ENCODE peak calls at places on chromosome 7, in eight cellular contexts. A is SK-N-SH, S is GM13977, T is GM12865, I is esophagus muscularis mucosa, Q is left ventricle myocardium inferior, F is brain microvascular endothelial cell, P is suprapubic skin. X is an unnamed sample.

GRCh38 chr7:22566176-22566575 is 66.2 kb upstream of the STEAP1B start:
- DNase-seq in A (no peak), S (no peak), T (no peak), I (no peak), Q (no peak), F (no peak), P (no peak), X (no peak)

GRCh38 chr7:20839987-20840386 is 53.3 kb upstream of the SP8 start:
- DNase-seq in A (no peak), S (no peak), T (no peak), I (no peak), Q (no peak), F (no peak), P (no peak), X (no peak)

GRCh38 chr7:33937871-33938270 is 32.5 kb downstream of the BMPER start:
- DNase-seq in A (no peak), S (no peak), T (peak), I (no peak), Q (no peak), F (no peak), P (no peak), X (no peak)

GRCh38 chr7:96075510-96076349 is 246.2 kb downstream of the SLC25A13 start:
- DNase-seq in A (peak), S (peak), T (peak), I (no peak), Q (peak), F (peak), P (peak), X (peak)

GRCh38 chr7:149220534-149220933 is 18.9 kb upstream of the ZNF212 start:
- DNase-seq in A (peak), S (no peak), T (no peak), I (no peak), Q (no peak), F (no peak), P (no peak), X (no peak)

GRCh38 chr7:135837675-135838074 is 89.1 kb upstream of the FAM180A start:
- DNase-seq in A (no peak), S (no peak), T (no peak), I (no peak), Q (no peak), F (no peak), P (no peak), X (no peak)

GRCh38 chr7:124155400-124156022 is 122.6 kb upstream of the TMEM229A start:
- DNase-seq in A (peak), S (peak), T (peak), I (no peak), Q (no peak), F (no peak), P (no peak), X (no peak)

GRCh38 chr7:105131890-105132289 is 117.9 kb downstream of the KMT2E start:
- DNase-seq in A (no peak), S (no peak), T (no peak), I (peak), Q (no peak), F (no peak), P (no peak), X (peak)

GRCh38 chr7:155935005-155935557 is 122.8 kb upstream of the SHH start:
- DNase-seq in A (no peak), S (no peak), T (no peak), I (no peak), Q (no peak), F (no peak), P (no peak), X (no peak)

GRCh38 chr7:32025381-32026075 is 44.7 kb downstream of the PDE1C start:
- DNase-seq in A (no peak), S (no peak), T (no peak), I (no peak), Q (no peak), F (no peak), P (no peak), X (no peak)

GRCh38 chr7:49791089-49791741 is 17.8 kb downstream of the VWC2 start:
- DNase-seq in A (peak), S (peak), T (peak), I (peak), Q (no peak), F (no peak), P (no peak), X (peak)

GRCh38 chr7:73828972-73829371 is 1.8 kb upstream of the CLDN4 start:
- DNase-seq in A (no peak), S (no peak), T (no peak), I (no peak), Q (no peak), F (no peak), P (no peak), X (no peak)

GRCh38 chr7:24685706-24686105 is 71.6 kb downstream of the GSDME start:
- DNase-seq in A (no peak), S (no peak), T (no peak), I (no peak), Q (no peak), F (no peak), P (no peak), X (no peak)

GRCh38 chr7:41933427-41933826 is 230.5 kb upstream of the INHBA start:
- DNase-seq in A (no peak), S (no peak), T (no peak), I (no peak), Q (no peak), F (no peak), P (no peak), X (no peak)

GRCh38 chr7:76397409-76398183 is 11.9 kb downstream of the SSC4D start:
- DNase-seq in A (peak), S (peak), T (peak), I (no peak), Q (peak), F (peak), P (peak), X (peak)

GRCh38 chr7:117871778-117872538 is 1.3 kb downstream of the CTTNBP2 start:
- DNase-seq in A (peak), S (peak), T (no peak), I (no peak), Q (peak), F (peak), P (no peak), X (no peak)

GRCh38 chr7:4210821-4211220 is 471.3 kb upstream of the FOXK1 start:
- DNase-seq in A (no peak), S (no peak), T (no peak), I (no peak), Q (no peak), F (no peak), P (no peak), X (no peak)

GRCh38 chr7:76293407-76293901 is 9.0 kb upstream of the HSPB1 start:
- DNase-seq in A (no peak), S (no peak), T (no peak), I (no peak), Q (no peak), F (no peak), P (no peak), X (no peak)

GRCh38 chr7:106041140-106041717 is 70.9 kb downstream of the SYPL1 start:
- DNase-seq in A (peak), S (peak), T (peak), I (no peak), Q (no peak), F (peak), P (no peak), X (peak)

GRCh38 chr7:148336411-148336810 is 254.2 kb upstream of the C7orf33 start:
- DNase-seq in A (no peak), S (no peak), T (no peak), I (no peak), Q (no peak), F (no peak), P (no peak), X (no peak)

GRCh38 chr7:117495313-117495712 is 15.5 kb downstream of the CFTR start:
- DNase-seq in A (no peak), S (no peak), T (no peak), I (no peak), Q (no peak), F (no peak), P (no peak), X (no peak)

GRCh38 chr7:33895025-33895804 is 10.1 kb upstream of the BMPER start:
- DNase-seq in A (peak), S (peak), T (peak), I (peak), Q (peak), F (peak), P (peak), X (peak)

GRCh38 chr7:108402865-108403264 is 53.4 kb downstream of the NRCAM start:
- DNase-seq in A (no peak), S (peak), T (peak), I (no peak), Q (no peak), F (peak), P (no peak), X (no peak)

GRCh38 chr7:43669286-43670081 is 59.8 kb downstream of the COA1 start:
- DNase-seq in A (no peak), S (no peak), T (no peak), I (no peak), Q (no peak), F (no peak), P (no peak), X (peak)

GRCh38 chr7:5477723-5478531 is 54.3 kb upstream of the TNRC18 start:
- DNase-seq in A (peak), S (peak), T (no peak), I (no peak), Q (no peak), F (no peak), P (no peak), X (no peak)

GRCh38 chr7:135167360-135167759 is 3.1 kb downstream of the CYREN start:
- DNase-seq in A (no peak), S (peak), T (no peak), I (no peak), Q (no peak), F (no peak), P (no peak), X (no peak)

GRCh38 chr7:55591282-55591931 is 19.1 kb upstream of the VOPP1 start:
- DNase-seq in A (no peak), S (peak), T (no peak), I (peak), Q (no peak), F (no peak), P (no peak), X (no peak)

GRCh38 chr7:85471740-85472139 is 284.9 kb upstream of the SEMA3D start:
- DNase-seq in A (no peak), S (no peak), T (peak), I (no peak), Q (no peak), F (peak), P (no peak), X (peak)

GRCh38 chr7:158002486-158003080 is 585.0 kb downstream of the PTPRN2 start:
- DNase-seq in A (no peak), S (no peak), T (no peak), I (no peak), Q (no peak), F (no peak), P (no peak), X (no peak)

GRCh38 chr7:85851571-85852193 is 664.8 kb upstream of the SEMA3D start:
- DNase-seq in A (peak), S (no peak), T (peak), I (no peak), Q (no peak), F (no peak), P (no peak), X (no peak)

GRCh38 chr7:33751395-33751794 is 153.9 kb upstream of the BMPER start:
- DNase-seq in A (no peak), S (no peak), T (no peak), I (no peak), Q (no peak), F (no peak), P (no peak), X (no peak)

GRCh38 chr7:74579800-74580685 is 77.5 kb upstream of the GTF2I start:
- DNase-seq in A (no peak), S (no peak), T (no peak), I (no peak), Q (no peak), F (no peak), P (no peak), X (no peak)

GRCh38 chr7:107394831-107395230 is 75.0 kb upstream of the GPR22 start:
- DNase-seq in A (no peak), S (no peak), T (no peak), I (no peak), Q (no peak), F (no peak), P (no peak), X (no peak)

GRCh38 chr7:29342761-29343160 is 148.2 kb downstream of the CHN2 start:
- DNase-seq in A (no peak), S (no peak), T (no peak), I (no peak), Q (no peak), F (no peak), P (no peak), X (no peak)

GRCh38 chr7:69630292-69630691 is 32.0 kb downstream of the AUTS2 start:
- DNase-seq in A (no peak), S (peak), T (peak), I (no peak), Q (no peak), F (peak), P (no peak), X (peak)

GRCh38 chr7:5367661-5368060 is 56.0 kb downstream of the TNRC18 start:
- DNase-seq in A (no peak), S (no peak), T (no peak), I (no peak), Q (no peak), F (no peak), P (no peak), X (no peak)

GRCh38 chr7:118000480-118001202 is 127.4 kb upstream of the CTTNBP2 start:
- DNase-seq in A (no peak), S (no peak), T (no peak), I (no peak), Q (no peak), F (no peak), P (no peak), X (no peak)

GRCh38 chr7:47693161-47693740 is 111.3 kb upstream of the TNS3 start:
- DNase-seq in A (no peak), S (no peak), T (no peak), I (no peak), Q (no peak), F (no peak), P (no peak), X (no peak)

GRCh38 chr7:150941983-150942590 is 36.0 kb downstream of the KCNH2 start:
- DNase-seq in A (peak), S (no peak), T (peak), I (no peak), Q (peak), F (no peak), P (peak), X (peak)

GRCh38 chr7:87325576-87326370 is 19.7 kb upstream of the CROT start:
- DNase-seq in A (no peak), S (no peak), T (no peak), I (no peak), Q (no peak), F (no peak), P (no peak), X (no peak)
- TF ChIP-seq CTCF in A (peak), S (no peak), T (no peak), I (no peak), Q (no peak), F (peak), P (no peak), X (no peak)

DNA sequence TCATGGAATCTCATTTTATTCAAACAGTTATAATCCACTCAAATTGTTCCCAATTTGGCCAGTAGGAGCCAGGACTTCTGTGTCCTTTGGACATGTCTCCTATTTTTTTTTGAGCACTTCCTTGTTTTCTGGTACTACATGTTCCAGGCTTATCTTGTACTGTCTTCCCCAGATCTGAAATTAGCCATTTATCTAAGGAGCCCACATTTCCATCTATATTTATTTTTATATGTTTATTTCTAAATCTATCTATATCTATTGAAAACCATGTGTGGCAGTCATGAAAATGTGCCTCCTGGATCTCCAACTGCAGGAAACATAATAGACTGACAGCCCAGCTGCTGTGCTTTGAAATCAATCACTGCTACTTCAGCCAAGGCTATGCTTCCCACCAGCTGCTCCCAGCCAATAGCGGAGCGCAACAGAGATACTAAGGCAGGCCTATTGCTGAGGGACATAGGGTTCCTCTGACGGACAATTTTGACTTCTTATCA is 147.1 kb downstream of the LRRC4 start:
- DNase-seq in A (no peak), S (no peak), T (no peak), I (no peak), Q (peak), F (no peak), P (no peak), X (no peak)
- TF ChIP-seq CTCF in A (peak), S (no peak), T (no peak), I (no peak), Q (peak), F (no peak), P (no peak), X (no peak)

GRCh38 chr7:159030490-159031134 is 114.1 kb downstream of the VIPR2 start:
- DNase-seq in A (peak), S (no peak), T (no peak), I (peak), Q (peak), F (peak), P (peak), X (peak)
- TF ChIP-seq CTCF in A (no peak), S (peak), T (no peak), I (peak), Q (peak), F (peak), P (peak), X (peak)

GRCh38 chr7:27777662-27778061 is 37.7 kb downstream of the TAX1BP1 start:
- DNase-seq in A (no peak), S (no peak), T (no peak), I (no peak), Q (no peak), F (no peak), P (no peak), X (no peak)

GRCh38 chr7:27771111-27771510 is 31.1 kb downstream of the TAX1BP1 start:
- DNase-seq in A (no peak), S (no peak), T (no peak), I (no peak), Q (no peak), F (no peak), P (no peak), X (no peak)

GRCh38 chr7:27779873-27780272 is 39.9 kb downstream of the TAX1BP1 start:
- DNase-seq in A (no peak), S (no peak), T (no peak), I (no peak), Q (no peak), F (no peak), P (no peak), X (no peak)

GRCh38 chr7:27775772-27776171 is 35.8 kb downstream of the TAX1BP1 start:
- DNase-seq in A (no peak), S (no peak), T (no peak), I (no peak), Q (no peak), F (no peak), P (no peak), X (no peak)

DNA sequence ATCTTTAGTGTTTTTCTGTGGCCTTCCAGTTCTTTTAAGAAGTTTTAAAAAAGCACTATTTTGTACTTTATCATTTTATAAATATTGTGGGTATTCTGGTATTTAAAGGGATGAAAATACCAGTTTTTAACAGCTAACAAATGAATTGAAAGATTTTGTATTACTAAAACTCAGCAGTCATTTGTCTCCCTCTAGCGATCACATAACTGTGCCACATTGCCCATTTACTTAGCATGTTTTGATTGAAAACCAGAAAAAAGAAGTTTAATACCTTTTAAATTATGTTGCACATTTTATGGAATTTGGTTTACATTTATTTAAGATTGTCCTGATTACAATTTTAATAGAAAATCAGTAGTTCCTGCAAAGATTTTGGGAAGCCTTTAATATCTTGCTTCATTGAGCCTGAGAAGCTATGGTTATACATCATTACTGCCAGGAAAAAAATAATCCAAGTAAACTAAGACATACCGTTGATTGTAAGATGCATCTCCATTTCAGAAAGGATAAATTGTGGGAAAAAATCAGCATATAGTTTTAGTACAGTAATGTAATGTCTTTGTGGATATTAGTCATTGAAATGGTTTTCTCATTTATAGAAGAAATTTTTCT is 34.9 kb downstream of the TAX1BP1 start:
- DNase-seq in A (peak), S (no peak), T (no peak), I (no peak), Q (no peak), F (peak), P (no peak), X (no peak)
- TF ChIP-seq CTCF in A (peak), S (peak), T (no peak), I (peak), Q (peak), F (peak), P (peak), X (peak)

GRCh38 chr7:115113131-115113530 is 191.2 kb downstream of the MDFIC start:
- DNase-seq in A (no peak), S (no peak), T (no peak), I (no peak), Q (no peak), F (no peak), P (no peak), X (no peak)

GRCh38 chr7:115113776-115114175 is 191.9 kb downstream of the MDFIC start:
- DNase-seq in A (no peak), S (no peak), T (no peak), I (no peak), Q (no peak), F (no peak), P (no peak), X (no peak)

GRCh38 chr7:115117748-115118147 is 195.9 kb downstream of the MDFIC start:
- DNase-seq in A (no peak), S (no peak), T (no peak), I (no peak), Q (no peak), F (no peak), P (no peak), X (no peak)

GRCh38 chr7:115122388-115122787 is 200.5 kb downstream of the MDFIC start:
- DNase-seq in A (no peak), S (no peak), T (no peak), I (no peak), Q (no peak), F (no peak), P (no peak), X (no peak)

DNA sequence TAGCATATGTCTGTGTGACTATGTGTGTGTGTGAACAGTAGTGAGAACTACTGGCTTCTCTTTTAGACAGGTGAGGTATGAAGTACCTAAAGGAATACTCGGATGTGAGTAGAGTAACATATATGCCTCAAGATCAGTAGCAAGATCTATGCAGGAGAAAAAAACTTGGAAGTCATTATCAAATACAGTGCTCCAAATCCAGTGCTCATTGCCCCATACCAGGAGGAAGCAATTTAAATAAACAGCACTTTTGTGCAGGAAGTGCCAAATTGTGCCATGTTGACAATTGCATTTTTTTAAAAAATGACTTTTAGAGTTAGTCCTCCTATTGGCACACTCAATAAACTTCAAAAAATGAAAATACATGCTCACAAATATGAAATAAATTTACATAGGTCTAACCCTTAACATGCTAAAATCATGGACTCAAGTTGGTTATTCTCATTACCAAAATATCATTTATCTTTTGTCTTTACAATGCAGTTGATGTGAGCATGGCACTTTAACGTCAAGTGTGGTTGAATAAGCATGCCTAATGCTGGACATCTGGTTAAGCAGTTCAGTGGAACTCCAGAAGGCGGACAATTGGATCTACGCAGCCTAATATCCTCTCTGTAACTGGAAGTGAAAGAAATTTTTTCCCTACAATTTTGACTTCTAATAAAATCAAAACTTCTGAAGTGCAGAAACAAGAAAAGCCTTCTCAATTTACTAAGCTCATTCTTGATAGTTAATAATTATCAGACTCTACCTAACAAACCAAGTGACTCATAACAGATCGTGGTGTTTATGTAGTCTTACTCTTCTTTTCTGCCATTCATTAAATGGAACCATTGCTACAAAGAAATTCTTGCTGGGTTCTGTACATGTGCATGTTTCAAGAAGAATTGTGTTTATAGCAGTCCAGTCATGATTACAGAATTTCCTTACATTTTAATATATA is 195.2 kb downstream of the MDFIC start:
- DNase-seq in A (no peak), S (no peak), T (no peak), I (no peak), Q (no peak), F (no peak), P (no peak), X (no peak)
- TF ChIP-seq CTCF in A (no peak), S (no peak), T (no peak), I (no peak), Q (no peak), F (no peak), P (no peak), X (no peak)

GRCh38 chr7:2478800-2479199 is 2.6 kb upstream of the GRIFIN start:
- DNase-seq in A (no peak), S (no peak), T (no peak), I (no peak), Q (no peak), F (no peak), P (no peak), X (no peak)
- TF ChIP-seq CTCF in A (no peak), S (no peak), T (no peak), I (no peak), Q (no peak), F (no peak), P (no peak), X (no peak)

X was measured in activated CD8-positive, alpha-beta T cell treated with anti-CD3 and anti-CD28 coated beads for 36 hours.